ENCODE peak calls at places on chromosomes 4 and X, in six cellular contexts. P is GM12878, J is K562, K is GM12891, H is H1, Q is HepG2. R is an unnamed sample.

GRCh38 chr4:126364290-126364978 is 1049.7 kb downstream of the FAT4 start:
- DNase-seq in P (no peak), J (no peak), K (no peak), H (no peak), Q (no peak), R (no peak)

GRCh38 chrX:38175140-38175539 is 45.5 kb downstream of the SRPX start:
- DNase-seq in P (peak; percentile 3), J (peak; percentile 28), K (no peak), H (peak; percentile 7), Q (peak; percentile 27), R (no peak)

GRCh38 chrX:12309733-12310054 is 171.4 kb downstream of the FRMPD4 start:
- DNase-seq in P (no peak), J (no peak), K (no peak), H (no peak), Q (no peak), R (no peak)

GRCh38 chr4:176718881-176719280 is 73.8 kb downstream of the VEGFC start:
- DNase-seq in P (no peak), J (no peak), K (no peak), H (no peak), Q (no peak), R (no peak)

GRCh38 chr4:163654621-163655020 is 160.1 kb downstream of the TMA16 start:
- DNase-seq in P (no peak), J (no peak), K (no peak), H (no peak), Q (no peak), R (no peak)

GRCh38 chrX:113287761-113288160 is 447.1 kb upstream of the AMOT start:
- DNase-seq in P (no peak), J (no peak), K (no peak), H (no peak), Q (no peak), R (no peak)

GRCh38 chrX:107465932-107466620 is 16.6 kb downstream of the FRMPD3 start:
- DNase-seq in P (peak; percentile 48), J (no peak), K (no peak), H (no peak), Q (no peak), R (no peak)

GRCh38 chr4:14247767-14248166 is 620.2 kb upstream of the BOD1L1 start:
- DNase-seq in P (no peak), J (no peak), K (no peak), H (no peak), Q (no peak), R (no peak)

GRCh38 chr4:25816591-25817058 is 46.2 kb downstream of the SEL1L3 start:
- DNase-seq in P (no peak), J (no peak), K (no peak), H (no peak), Q (no peak), R (no peak)

GRCh38 chr4:139628184-139629012 is 37.2 kb upstream of the MGST2 start:
- DNase-seq in P (no peak), J (no peak), K (no peak), H (no peak), Q (no peak), R (no peak)

GRCh38 chr4:111450867-111451266 is 694.4 kb upstream of the FAM241A start:
- DNase-seq in P (no peak), J (no peak), K (no peak), H (no peak), Q (no peak), R (no peak)

GRCh38 chrX:11416600-11416999 is 123.4 kb downstream of the AMELX start:
- DNase-seq in P (no peak), J (no peak), K (no peak), H (no peak), Q (no peak), R (no peak)

DNA sequence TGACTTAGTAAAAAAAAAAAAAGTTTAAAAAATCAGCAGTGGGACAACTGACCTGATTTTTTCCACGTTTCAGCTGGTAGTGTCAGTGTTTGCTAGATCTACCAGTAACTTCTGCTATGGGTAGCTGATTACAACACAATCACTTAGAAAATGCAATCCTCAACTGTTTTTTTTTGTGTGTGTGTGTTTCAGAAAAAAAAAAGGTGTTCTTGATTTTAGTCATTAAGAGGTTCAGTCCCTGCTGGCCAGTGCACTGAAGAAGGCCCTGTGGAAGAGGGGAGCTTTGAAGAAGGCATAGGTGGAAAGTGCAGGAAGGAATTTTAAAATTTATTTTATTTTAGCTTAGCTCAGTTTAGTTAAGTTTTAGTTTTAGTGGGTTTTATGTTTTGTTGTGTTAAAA is 46.9 kb downstream of the SH2D1A start:
- DNase-seq in P (no peak), J (no peak), K (no peak), H (no peak), Q (no peak), R (no peak)
- TF ChIP-seq POLR2A in P (no peak), J (no peak), K (no peak), H (no peak), Q (no peak), R (no peak)

GRCh38 chr4:158459085-158459820 is 62.4 kb upstream of the RXFP1 start:
- DNase-seq in P (no peak), J (no peak), K (no peak), H (no peak), Q (no peak), R (no peak)
- TF ChIP-seq TAF1 in P (no peak), J (no peak), K (no peak), H (no peak), Q (no peak), R (no peak)

DNA sequence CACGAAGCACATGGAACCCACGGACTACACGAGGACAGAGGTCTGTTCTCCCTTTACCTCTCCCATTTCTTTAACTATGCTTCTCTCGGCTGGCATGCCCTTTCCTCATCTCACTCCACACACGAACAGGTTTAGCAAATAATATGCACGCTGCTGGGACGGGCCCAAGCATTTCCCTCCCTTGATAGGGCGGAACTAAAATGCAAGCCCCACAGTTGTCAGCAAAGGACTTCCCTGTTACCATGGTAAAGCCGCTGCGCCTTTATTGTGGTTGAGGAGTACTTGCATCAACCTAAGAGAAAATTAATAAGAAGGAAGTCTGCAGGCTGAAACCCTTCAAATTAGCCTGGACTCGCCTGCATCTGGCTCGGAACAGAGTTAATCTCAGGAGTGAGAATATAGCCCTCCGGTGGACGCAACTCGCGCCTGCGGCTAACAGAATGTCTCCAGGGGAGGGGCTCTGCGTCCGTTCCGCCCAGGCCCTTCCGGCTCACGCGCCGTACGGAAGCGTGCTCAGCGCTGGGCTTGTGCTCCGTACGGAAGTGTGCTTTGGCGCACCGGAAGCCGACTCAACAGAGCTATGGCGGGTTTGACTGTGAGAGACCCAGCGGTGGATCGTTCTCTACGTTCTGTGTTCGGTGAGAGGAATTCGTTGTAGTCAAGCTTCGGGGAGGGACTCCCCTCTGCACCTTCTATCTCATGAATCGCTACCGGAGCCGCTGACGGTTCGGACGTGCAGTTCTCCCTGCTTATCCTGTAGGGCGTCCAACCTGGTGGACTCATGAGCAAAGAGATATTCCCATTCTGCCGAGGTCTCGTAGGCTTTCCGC is at the start of gene CSTF2:
- DNase-seq in P (peak; percentile 50), J (peak; percentile 81), K (peak; percentile 33), H (no peak), Q (peak; percentile 71), R (peak; percentile 45)
- TF ChIP-seq POLR2AphosphoS5 in P (peak; percentile 78), J (peak; percentile 76), K (peak; percentile 80), H (peak; percentile 58), Q (peak; percentile 87), R (peak; percentile 52)

GRCh38 chr4:145937021-145937861 is 1.4 kb downstream of the ZNF827 start:
- DNase-seq in P (no peak), J (peak; percentile 25), K (peak; percentile 40), H (no peak), Q (no peak), R (peak; percentile 41)
- TF ChIP-seq POLR2A in P (peak; percentile 63), J (no peak), K (peak; percentile 40), H (peak; percentile 59), Q (no peak), R (peak; percentile 35)

DNA sequence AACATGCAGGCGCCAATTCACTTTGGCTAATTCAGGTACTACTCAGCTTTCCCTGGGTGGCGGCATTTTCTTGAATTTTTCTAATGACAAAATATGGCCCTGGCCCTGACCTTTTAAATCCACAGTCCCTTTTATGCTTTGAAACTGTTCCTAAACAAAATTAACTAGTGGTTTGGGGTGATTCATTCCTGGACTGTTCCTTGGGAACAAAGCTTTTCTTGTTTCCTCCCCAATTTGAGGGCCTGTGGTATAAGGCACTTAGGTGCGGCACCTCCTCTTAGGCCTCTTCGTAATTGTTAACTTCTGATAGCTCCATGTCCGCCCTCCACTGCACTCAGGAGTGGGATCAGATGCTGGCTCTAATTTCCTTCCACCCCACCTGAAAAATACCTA is 40.6 kb downstream of the NSG1 start:
- DNase-seq in P (no peak), J (no peak), K (no peak), H (no peak), Q (no peak), R (no peak)
- TF ChIP-seq TAF1 in P (no peak), J (no peak), K (no peak), H (no peak), Q (no peak), R (no peak)

DNA sequence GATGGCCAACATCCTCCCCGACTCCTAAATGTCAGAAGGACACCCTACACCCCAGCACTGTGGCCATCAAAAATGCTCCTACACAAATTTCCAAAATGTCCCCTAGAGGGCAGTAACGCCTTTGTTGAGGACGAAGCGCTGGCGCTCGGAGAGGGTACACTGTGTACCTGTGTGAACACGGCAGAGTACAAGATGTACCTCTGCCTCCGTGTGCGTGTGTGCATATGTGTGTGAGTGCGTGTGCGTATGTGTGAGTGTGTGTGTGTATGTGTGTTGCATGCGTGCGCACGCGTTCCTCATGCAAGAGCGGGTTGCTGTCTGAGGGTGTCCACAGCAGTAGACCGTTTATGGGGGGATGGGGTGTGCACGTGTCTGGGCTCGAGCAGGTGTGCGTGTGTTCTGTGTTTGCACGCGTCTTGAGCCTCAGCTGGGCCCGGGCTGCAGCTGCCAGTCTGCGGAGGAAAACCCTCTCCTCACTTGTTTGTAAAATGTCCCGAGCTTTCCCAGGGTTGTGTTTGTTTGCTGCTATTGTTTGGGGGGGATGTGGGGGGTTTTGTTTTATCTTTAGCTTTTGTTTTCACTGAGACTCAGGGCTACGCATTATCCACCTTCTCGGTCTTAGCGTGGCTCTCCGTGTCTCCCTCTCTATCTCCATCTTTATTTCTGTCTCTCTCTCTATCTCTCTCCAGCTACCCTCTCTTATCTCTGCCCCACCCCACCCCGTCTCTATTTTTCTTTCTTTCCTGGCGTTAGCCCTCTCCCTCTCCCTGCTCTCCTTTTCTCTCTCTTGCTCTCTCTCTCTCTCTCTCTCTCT is 10.4 kb upstream of the TSPYL2 start:
- DNase-seq in P (peak; percentile 46), J (peak; percentile 55), K (peak; percentile 36), H (no peak), Q (peak; percentile 57), R (no peak)
- TF ChIP-seq POLR2AphosphoS5 in P (no peak), J (no peak), K (no peak), H (peak; percentile 37), Q (no peak), R (no peak)